ENCODE peak calls at places on chromosomes 16 and 17, in seven cellular contexts. R is IMR-90, A is SK-N-SH, B is HepG2, L is GM12878, P is H1, U is K562. G is an unnamed sample.

GRCh38 chr17:45394913-45395568 is 37.6 kb downstream of the ARHGAP27 start:
- DNase-seq in R (peak; percentile 90), A (peak; percentile 95), B (peak; percentile 72), L (no peak), P (peak; percentile 72), U (peak; percentile 95), G (peak; percentile 45)

GRCh38 chr17:42428141-42428944 is 5.3 kb upstream of the CAVIN1 start:
- DNase-seq in R (peak; percentile 99), A (peak; percentile 63), B (peak; percentile 91), L (no peak), P (no peak), U (no peak), G (peak; percentile 88)

GRCh38 chr17:43753488-43754129 is 5.0 kb downstream of the SOST start:
- DNase-seq in R (peak; percentile 20), A (no peak), B (no peak), L (peak; percentile 41), P (no peak), U (peak; percentile 46), G (no peak)

GRCh38 chr17:81043725-81044427 is 8.9 kb downstream of the BAIAP2 start:
- DNase-seq in R (no peak), A (peak; percentile 44), B (peak; percentile 94), L (no peak), P (peak; percentile 33), U (no peak), G (peak; percentile 71)

GRCh38 chr17:41959336-41960095 is 7.1 kb upstream of the CNP start:
- DNase-seq in R (peak; percentile 66), A (peak; percentile 73), B (peak; percentile 85), L (no peak), P (no peak), U (peak; percentile 58), G (peak; percentile 27)

GRCh38 chr17:31581491-31581890 is 190.0 kb downstream of the RAB11FIP4 start:
- DNase-seq in R (peak; percentile 29), A (no peak), B (no peak), L (no peak), P (no peak), U (no peak), G (no peak)

GRCh38 chr16:4660454-4661007 is 32.8 kb upstream of the NUDT16L1 start:
- DNase-seq in R (peak; percentile 60), A (peak; percentile 50), B (peak; percentile 84), L (no peak), P (no peak), U (no peak), G (no peak)

GRCh38 chr17:145671-146541 is 8.5 kb downstream of the SCGB1C2 start:
- DNase-seq in R (no peak), A (no peak), B (no peak), L (no peak), P (no peak), U (no peak), G (no peak)

GRCh38 chr17:59764292-59764741 is 56.9 kb downstream of the VMP1 start:
- DNase-seq in R (peak; percentile 37), A (no peak), B (no peak), L (no peak), P (no peak), U (no peak), G (no peak)

GRCh38 chr17:82750241-82750905 is 1.5 kb upstream of the TBCD start:
- DNase-seq in R (no peak), A (no peak), B (no peak), L (no peak), P (no peak), U (no peak), G (no peak)

GRCh38 chr16:2212362-2213324 is 2.0 kb upstream of the BRICD5 start:
- DNase-seq in R (no peak), A (no peak), B (no peak), L (no peak), P (no peak), U (no peak), G (no peak)

GRCh38 chr16:81489547-81490267 is 45.1 kb downstream of the CMIP start:
- DNase-seq in R (no peak), A (no peak), B (no peak), L (no peak), P (no peak), U (no peak), G (no peak)

GRCh38 chr17:71023631-71024030 is 854.3 kb downstream of the KCNJ2 start:
- DNase-seq in R (no peak), A (peak; percentile 68), B (no peak), L (no peak), P (no peak), U (no peak), G (no peak)

GRCh38 chr16:76668207-76668725 is 391.1 kb downstream of the CNTNAP4 start:
- DNase-seq in R (no peak), A (no peak), B (peak; percentile 25), L (no peak), P (no peak), U (peak; percentile 8), G (no peak)

GRCh38 chr17:12040478-12040877 is 19.8 kb downstream of the MAP2K4 start:
- DNase-seq in R (peak; percentile 23), A (no peak), B (no peak), L (no peak), P (no peak), U (no peak), G (no peak)

GRCh38 chr16:85690469-85691064 is 1.8 kb upstream of the GINS2 start:
- DNase-seq in R (no peak), A (peak; percentile 62), B (peak; percentile 31), L (no peak), P (no peak), U (no peak), G (no peak)

GRCh38 chr16:84788968-84789371 is 30.8 kb upstream of the CRISPLD2 start:
- DNase-seq in R (no peak), A (peak; percentile 65), B (no peak), L (no peak), P (no peak), U (no peak), G (no peak)

DNA sequence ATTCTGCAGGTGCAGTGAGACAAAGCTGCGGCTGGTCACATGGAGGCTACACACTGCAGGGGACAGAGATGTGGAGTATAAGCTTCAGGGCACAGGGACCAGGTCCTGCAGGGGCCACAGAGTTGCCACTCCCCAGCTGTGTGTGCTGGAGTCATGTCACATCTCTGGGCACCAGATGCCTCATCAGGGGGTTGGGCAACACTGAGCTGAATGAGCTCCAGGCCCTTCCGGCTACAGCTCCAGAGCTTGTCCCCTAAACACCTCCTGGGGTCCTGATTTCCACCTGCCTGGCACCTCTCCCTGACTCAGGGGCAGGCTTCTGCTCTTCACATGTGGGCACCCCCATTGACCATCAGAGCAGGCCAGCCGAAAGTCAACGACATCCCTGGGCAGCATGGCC is 32.5 kb downstream of the SPHK1 start:
- DNase-seq in R (no peak), A (no peak), B (no peak), L (no peak), P (no peak), U (no peak), G (no peak)
- H3K4me1 ChIP-seq in R (peaks cover 14% of the 10 kb centered on the region), A (peaks cover 55% of the 10 kb centered on the region), B (no peaks in the 10 kb centered on the region), L (peaks cover 22% of the 10 kb centered on the region), P (peaks cover 5% of the 10 kb centered on the region), U (peaks cover 23% of the 10 kb centered on the region), G (no peaks in the 10 kb centered on the region)

GRCh38 chr16:66950437-66950836 is 10.6 kb upstream of the CES3 start:
- DNase-seq in R (no peak), A (no peak), B (no peak), L (no peak), P (no peak), U (no peak), G (no peak)

GRCh38 chr16:66953462-66954096 is 7.5 kb upstream of the CES3 start:
- DNase-seq in R (no peak), A (no peak), B (no peak), L (no peak), P (no peak), U (no peak), G (no peak)

GRCh38 chr16:66950971-66951790 is 9.9 kb upstream of the CES3 start:
- DNase-seq in R (peak; percentile 8), A (no peak), B (no peak), L (no peak), P (no peak), U (peak; percentile 4), G (no peak)

GRCh38 chr16:66954097-66954659 is 6.9 kb upstream of the CES3 start:
- DNase-seq in R (peak; percentile 73), A (peak; percentile 83), B (peak; percentile 85), L (peak; percentile 45), P (peak; percentile 38), U (peak; percentile 73), G (peak; percentile 74)

DNA sequence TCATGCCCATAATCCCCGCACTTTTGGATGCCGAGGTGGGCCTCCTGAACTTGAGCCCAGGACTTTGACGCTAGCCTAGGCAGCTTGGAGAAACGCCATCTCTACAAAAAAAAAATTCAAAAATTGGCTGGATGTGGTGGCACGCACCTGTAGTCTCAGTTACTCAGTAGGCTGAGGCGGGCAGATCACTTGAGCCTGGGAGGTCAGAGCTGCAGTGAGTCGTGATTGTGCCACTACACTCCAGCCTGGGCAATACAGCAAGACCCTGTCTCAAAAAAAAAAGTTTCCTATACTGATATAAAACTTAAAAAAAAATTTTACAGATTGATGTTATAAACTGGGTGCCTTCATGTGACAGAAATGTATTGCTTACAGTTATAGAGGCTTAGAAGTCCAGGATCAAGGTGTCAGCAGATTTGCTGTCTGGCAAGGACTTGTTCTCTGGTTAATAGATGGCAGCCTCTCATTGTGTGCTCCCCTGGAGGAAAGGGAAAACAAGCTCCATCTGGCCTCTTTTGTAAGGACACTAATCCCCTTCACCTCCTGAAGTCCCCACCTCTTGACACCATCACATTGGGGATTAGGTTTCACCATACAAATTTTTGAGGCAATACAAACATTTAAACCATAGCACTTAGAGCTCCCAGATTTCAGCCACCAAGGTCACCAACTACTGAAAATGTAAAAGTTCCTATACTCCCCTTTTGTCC is 8.5 kb upstream of the CES3 start:
- DNase-seq in R (no peak), A (no peak), B (no peak), L (no peak), P (no peak), U (no peak), G (no peak)
- H3K36me3 ChIP-seq in R (no peaks in the 10 kb centered on the region), A (no peaks in the 10 kb centered on the region), B (no peaks in the 10 kb centered on the region), L (no peaks in the 10 kb centered on the region), P (no peaks in the 10 kb centered on the region), U (no peaks in the 10 kb centered on the region), G (no peaks in the 10 kb centered on the region)

DNA sequence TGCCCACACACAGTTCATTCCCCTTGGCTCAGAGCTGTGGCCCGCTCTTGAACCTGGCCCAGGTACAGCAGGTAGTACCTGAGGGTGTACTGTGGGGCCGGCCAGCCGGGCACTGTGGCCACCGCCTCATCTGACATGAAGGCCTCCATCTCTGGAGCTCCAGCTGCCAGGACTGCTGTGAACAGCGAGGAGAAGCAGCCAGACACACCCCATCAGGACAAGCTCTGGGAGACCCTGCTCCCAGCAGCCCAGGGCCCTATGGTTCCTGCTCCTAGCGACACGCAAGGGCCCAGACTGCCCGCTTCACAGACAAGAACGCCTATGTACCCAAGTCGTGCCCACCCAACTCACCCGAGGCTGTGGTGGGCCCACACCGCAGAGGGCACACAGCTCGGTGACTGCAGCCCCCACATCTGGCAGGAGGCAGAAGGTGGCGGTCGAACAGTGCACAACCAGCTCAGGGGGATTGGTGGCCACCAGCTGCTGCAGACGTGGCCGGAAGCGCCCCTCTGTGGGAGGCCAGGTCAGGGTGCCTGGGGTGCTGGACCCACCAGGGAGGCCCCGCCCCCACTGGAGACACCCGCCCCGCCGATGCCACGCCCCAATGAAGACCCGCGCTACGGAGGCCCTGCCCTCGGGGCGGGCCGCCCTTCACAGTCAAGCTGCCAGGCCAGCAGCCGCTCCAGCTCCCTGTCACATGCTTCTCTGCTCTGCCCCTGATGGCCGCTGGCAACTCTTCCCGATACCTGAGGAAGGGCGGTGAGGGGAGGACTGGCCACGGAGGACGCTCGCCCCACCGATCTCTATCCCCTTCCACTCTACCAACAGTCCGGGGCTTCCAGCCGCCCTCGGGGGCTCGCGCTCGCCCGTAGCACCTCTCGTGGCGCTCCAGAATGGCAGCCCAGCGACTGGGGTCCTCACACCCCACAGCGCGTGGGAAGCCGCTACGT is 1.1 kb upstream of the STUB1 start:
- DNase-seq in R (peak; percentile 30), A (peak; percentile 91), B (peak; percentile 74), L (no peak), P (no peak), U (peak; percentile 80), G (no peak)
- TF ChIP-seq RAD21 in R (no peak), A (no peak), B (no peak), L (no peak), P (no peak), U (no peak), G (no peak)

GRCh38 chr16:72995151-72995881 is 52.6 kb downstream of the ZFHX3 start:
- DNase-seq in R (no peak), A (peak; percentile 34), B (no peak), L (no peak), P (peak; percentile 23), U (peak; percentile 67), G (no peak)
- H3K4me1 ChIP-seq in R (peaks cover 15% of the 10 kb centered on the region), A (peaks cover 29% of the 10 kb centered on the region), B (peaks cover 93% of the 10 kb centered on the region), L (no peaks in the 10 kb centered on the region), P (peaks cover 6% of the 10 kb centered on the region), U (no peaks in the 10 kb centered on the region), G (peaks cover 8% of the 10 kb centered on the region)

G was measured in HCT116.